ENCODE peak calls at places on chromosomes 3 and 15, in seven cellular contexts. E, V, P, R, K, G and X are unnamed samples.

GRCh38 chr15:84750583-84751092 is 2.2 kb downstream of the ZNF592 start:
- DNase-seq in E (peak; percentile 22), V (no peak), P (no peak), R (no peak), K (no peak), G (no peak), X (no peak)

GRCh38 chr3:68142331-68142887 is 488.0 kb upstream of the SUCLG2 start:
- DNase-seq in E (no peak), V (no peak), P (no peak), R (no peak), K (no peak), G (no peak), X (no peak)

GRCh38 chr3:112799946-112800345 is 46.7 kb downstream of the CD200R1L start:
- DNase-seq in E (no peak), V (no peak), P (no peak), R (no peak), K (no peak), G (no peak), X (no peak)

GRCh38 chr15:78067328-78068241 is 9.9 kb downstream of the TBC1D2B start:
- DNase-seq in E (no peak), V (no peak), P (no peak), R (no peak), K (no peak), G (no peak), X (peak; percentile 80)

GRCh38 chr3:32422943-32423342 is 31.3 kb downstream of the CMTM7 start:
- DNase-seq in E (no peak), V (no peak), P (no peak), R (no peak), K (no peak), G (no peak), X (no peak)

GRCh38 chr15:79874242-79874641 is 22.6 kb downstream of the MTHFS start:
- DNase-seq in E (no peak), V (no peak), P (no peak), R (no peak), K (no peak), G (no peak), X (no peak)

GRCh38 chr3:113274425-113274824 is 63.1 kb downstream of the BOC start:
- DNase-seq in E (no peak), V (no peak), P (no peak), R (no peak), K (no peak), G (no peak), X (no peak)

GRCh38 chr3:122458992-122459391 is 43.1 kb upstream of the WDR5B start:
- DNase-seq in E (no peak), V (no peak), P (peak; percentile 6), R (no peak), K (peak; percentile 71), G (no peak), X (no peak)

GRCh38 chr3:4656059-4656458 is 162.9 kb downstream of the ITPR1 start:
- DNase-seq in E (peak; percentile 81), V (no peak), P (no peak), R (no peak), K (peak; percentile 91), G (peak; percentile 30), X (peak; percentile 56)

GRCh38 chr15:88021601-88022000 is 234.9 kb downstream of the NTRK3 start:
- DNase-seq in E (no peak), V (no peak), P (no peak), R (no peak), K (no peak), G (no peak), X (no peak)

GRCh38 chr3:187746479-187747335 is 1.4 kb upstream of the BCL6 start:
- DNase-seq in E (no peak), V (no peak), P (no peak), R (no peak), K (peak; percentile 69), G (no peak), X (no peak)

GRCh38 chr3:396293-396692 is 199.7 kb downstream of the CHL1 start:
- DNase-seq in E (no peak), V (no peak), P (no peak), R (no peak), K (no peak), G (no peak), X (no peak)

GRCh38 chr3:30611613-30612421 is 5.4 kb downstream of the TGFBR2 start:
- DNase-seq in E (no peak), V (peak; percentile 66), P (no peak), R (no peak), K (no peak), G (no peak), X (no peak)

GRCh38 chr3:156300929-156301806 is 180.8 kb downstream of the KCNAB1 start:
- DNase-seq in E (no peak), V (no peak), P (no peak), R (no peak), K (no peak), G (no peak), X (no peak)

GRCh38 chr3:79380581-79380980 is 387.2 kb downstream of the ROBO1 start:
- DNase-seq in E (no peak), V (no peak), P (no peak), R (no peak), K (no peak), G (no peak), X (no peak)

GRCh38 chr3:23004971-23005370 is 198.2 kb upstream of the UBE2E2 start:
- DNase-seq in E (no peak), V (peak; percentile 62), P (no peak), R (no peak), K (no peak), G (no peak), X (no peak)

DNA sequence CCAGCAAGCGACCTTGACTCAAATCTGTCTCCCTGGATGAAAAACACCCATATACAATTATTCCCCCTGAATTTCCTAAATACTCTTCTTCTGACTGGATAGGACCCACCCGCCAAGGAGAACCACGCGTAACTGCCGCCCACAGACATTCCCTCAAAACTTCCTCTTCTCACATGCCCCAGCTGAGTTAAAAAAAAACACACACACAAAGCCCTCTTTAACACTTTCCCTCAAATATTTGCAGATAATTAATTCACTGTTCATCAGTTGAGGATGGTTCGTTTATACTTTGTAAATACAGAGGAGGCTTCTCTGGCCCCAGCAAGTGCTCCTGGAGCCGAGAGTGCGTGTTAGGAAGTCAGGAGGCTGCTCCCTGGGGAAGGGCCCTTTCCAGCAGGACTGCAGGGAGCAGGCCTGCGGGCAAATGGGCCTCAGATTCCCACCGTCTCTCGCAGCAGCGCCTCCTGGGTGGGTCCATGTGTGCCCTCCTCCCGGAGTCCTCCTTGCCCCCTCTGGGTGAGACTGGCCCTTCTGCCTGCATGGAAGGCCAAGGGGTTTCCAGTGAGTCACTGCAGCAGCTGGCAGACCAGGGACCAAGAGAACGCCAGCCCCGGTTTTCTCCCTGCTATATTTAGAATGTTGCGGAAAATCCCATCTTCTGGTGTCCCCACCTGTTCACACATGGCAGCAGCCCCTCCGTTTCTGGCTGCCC is 46.8 kb downstream of the MGLL start:
- DNase-seq in E (peak; percentile 86), V (no peak), P (no peak), R (no peak), K (no peak), G (no peak), X (peak; percentile 83)
- H3K27me3 ChIP-seq in E (no peaks in the 10 kb centered on the region), V (no peaks in the 10 kb centered on the region), P (no peaks in the 10 kb centered on the region), R (no peaks in the 10 kb centered on the region), K (no peaks in the 10 kb centered on the region), G (no peaks in the 10 kb centered on the region), X (no peaks in the 10 kb centered on the region)

GRCh38 chr3:181694805-181695660 is 16.7 kb upstream of the SOX2 start:
- DNase-seq in E (peak; percentile 85), V (no peak), P (no peak), R (no peak), K (peak; percentile 81), G (peak; percentile 32), X (no peak)
- H3K27me3 ChIP-seq in E (no peaks in the 10 kb centered on the region), V (peaks cover 24% of the 10 kb centered on the region), P (peaks cover 17% of the 10 kb centered on the region), R (peaks cover 58% of the 10 kb centered on the region), K (peaks cover 55% of the 10 kb centered on the region), G (peaks cover 76% of the 10 kb centered on the region), X (no peaks in the 10 kb centered on the region)

GRCh38 chr15:89359471-89360293 is 25.1 kb upstream of the POLG start:
- DNase-seq in E (peak; percentile 67), V (no peak), P (no peak), R (no peak), K (peak; percentile 35), G (no peak), X (no peak)

GRCh38 chr15:89358435-89358754 is 23.8 kb upstream of the POLG start:
- DNase-seq in E (no peak), V (no peak), P (no peak), R (no peak), K (peak; percentile 72), G (no peak), X (no peak)

GRCh38 chr15:89358755-89359439 is 24.3 kb upstream of the POLG start:
- DNase-seq in E (peak; percentile 93), V (no peak), P (peak; percentile 6), R (peak; percentile 76), K (peak; percentile 71), G (peak; percentile 79), X (peak; percentile 78)

GRCh38 chr15:89353991-89354390 is 19.4 kb upstream of the POLG start:
- DNase-seq in E (peak; percentile 15), V (no peak), P (no peak), R (no peak), K (no peak), G (no peak), X (no peak)

DNA sequence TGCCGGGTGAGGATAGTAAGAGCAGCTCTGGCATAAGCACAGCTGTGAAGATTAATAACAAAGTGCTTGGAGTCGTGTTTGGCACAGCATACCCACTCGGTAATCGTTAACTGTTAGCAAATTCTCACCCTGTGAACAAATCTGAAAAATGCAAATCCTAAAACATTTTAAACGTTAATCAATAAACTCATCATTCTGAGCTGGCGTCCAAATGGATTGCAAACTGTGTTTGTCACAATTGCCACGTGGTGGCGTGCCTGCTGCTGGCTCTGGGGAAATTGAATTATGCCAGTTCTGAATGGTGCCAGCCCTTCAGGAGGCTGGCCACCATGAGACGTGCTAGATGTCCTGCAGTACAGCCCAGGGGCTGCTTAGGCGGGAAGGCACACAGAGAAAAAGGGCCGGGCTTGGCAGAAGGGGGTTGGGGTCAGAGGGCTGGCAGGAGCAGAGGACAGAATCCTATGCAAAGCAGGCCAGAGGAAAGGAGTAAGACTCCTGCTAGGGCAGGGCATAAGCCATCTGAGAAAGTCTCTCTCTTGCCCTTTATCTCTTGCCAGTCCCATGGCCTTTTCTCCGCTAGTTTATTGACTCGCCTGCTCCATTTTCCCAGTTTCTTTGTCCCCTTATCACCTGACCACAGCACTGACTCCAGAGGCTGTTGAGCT is 22.1 kb upstream of the POLG start:
- DNase-seq in E (peak; percentile 35), V (no peak), P (no peak), R (no peak), K (peak; percentile 41), G (no peak), X (peak; percentile 58)
- H3K27me3 ChIP-seq in E (peaks cover 3% of the 10 kb centered on the region), V (peaks cover 59% of the 10 kb centered on the region), P (peaks cover 57% of the 10 kb centered on the region), R (peaks cover 72% of the 10 kb centered on the region), K (peaks cover 81% of the 10 kb centered on the region), G (peaks cover 86% of the 10 kb centered on the region), X (peaks cover 4% of the 10 kb centered on the region)

DNA sequence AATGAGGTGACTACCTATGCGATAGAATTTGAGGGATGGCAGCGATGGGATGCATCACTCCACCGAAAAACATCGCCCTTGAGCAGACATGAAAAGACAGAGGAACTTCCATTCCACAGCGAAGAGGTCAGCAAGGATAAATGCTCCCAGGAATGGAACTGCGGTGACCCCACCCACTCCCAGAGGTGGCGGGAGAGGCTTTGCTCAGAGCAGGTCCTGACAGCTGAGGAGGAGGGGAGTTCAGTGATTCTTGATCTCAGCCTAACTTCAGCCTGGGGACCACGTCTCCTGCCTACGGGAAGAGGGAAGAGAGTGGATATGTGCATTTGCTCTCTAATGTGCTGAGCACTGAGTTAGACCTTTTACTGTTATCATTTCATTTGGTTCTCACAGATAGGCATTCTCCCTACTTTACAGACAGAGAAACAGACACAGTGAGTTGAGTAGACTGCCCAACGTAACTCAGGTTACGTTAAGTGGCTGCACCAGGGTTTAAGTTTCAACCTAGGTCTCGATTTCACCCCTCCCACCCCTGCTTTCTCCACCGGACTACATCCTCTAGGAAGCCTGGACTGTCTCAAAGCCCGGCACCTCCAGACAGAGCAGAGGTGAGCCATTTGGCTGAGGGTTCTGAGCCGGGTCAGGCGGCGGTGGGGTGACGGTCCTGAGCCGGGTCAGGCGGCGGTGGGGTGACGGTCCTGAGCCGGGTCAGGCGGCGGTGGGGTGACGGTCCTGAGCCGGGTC is 170.0 kb downstream of the RAB11A start:
- DNase-seq in E (no peak), V (peak; percentile 63), P (no peak), R (no peak), K (peak; percentile 67), G (no peak), X (no peak)
- H3K27me3 ChIP-seq in E (peaks cover 1% of the 10 kb centered on the region), V (no peaks in the 10 kb centered on the region), P (peaks cover 22% of the 10 kb centered on the region), R (peaks cover 11% of the 10 kb centered on the region), K (no peaks in the 10 kb centered on the region), G (peaks cover 15% of the 10 kb centered on the region), X (no peaks in the 10 kb centered on the region)